ENCODE peak calls at places on chromosomes 11 and 22, in five cellular contexts. A is AG09309, V is iris pigment epithelial cell, W is HCEC 1CT, O is RWPE1. F is an unnamed sample.
A peak's percentile ranks its signal among the peaks of the same experiment; 100 is the strongest.

GRCh38 chr11:7257744-7258143 is 6.0 kb downstream of the SYT9 start:
- DNase-seq in W (no peak), A (no peak), O (no peak), V (no peak), F (no peak)

GRCh38 chr11:65870706-65871681 is 1.6 kb downstream of the EFEMP2 start:
- DNase-seq in O (no peak), W (no peak), A (no peak), V (no peak), F (no peak)

GRCh38 chr11:72598901-72599300 is 75.3 kb downstream of the PDE2A start:
- DNase-seq in V (peak; percentile 32), W (peak; percentile 19), O (no peak), A (no peak), F (no peak)

GRCh38 chr22:33606495-33606894 is 313.8 kb downstream of the LARGE1 start:
- DNase-seq in A (no peak), W (no peak), O (no peak), V (no peak), F (no peak)

GRCh38 chr11:65607614-65608426 is 6.2 kb downstream of the MAP3K11 start:
- DNase-seq in W (no peak), O (no peak), V (no peak), A (no peak), F (no peak)

GRCh38 chr11:10650630-10651029 is 42.9 kb downstream of the IRAG1 start:
- DNase-seq in O (no peak), W (no peak), V (no peak), A (no peak), F (no peak)

GRCh38 chr11:119975561-119976152 is 162.3 kb downstream of the TRIM29 start:
- DNase-seq in O (no peak), A (no peak), W (no peak), V (no peak), F (no peak)

GRCh38 chr11:100632970-100633452 is 54.1 kb upstream of the ARHGAP42 start:
- DNase-seq in W (peak; percentile 1), V (peak; percentile 73), O (no peak), A (no peak), F (no peak)

GRCh38 chr22:25452116-25452700 is 112.3 kb upstream of the GRK3 start:
- DNase-seq in V (peak; percentile 12), O (no peak), A (no peak), W (no peak), F (no peak)

GRCh38 chr11:118277312-118277711 is 13.2 kb upstream of the MPZL2 start:
- DNase-seq in A (no peak), W (peak; percentile 18), O (peak; percentile 77), V (peak; percentile 57), F (peak; percentile 62)

F was measured in keratinocyte.